ENCODE peak calls at places on chromosomes 11 and 22, in five cellular contexts. One of them, this sample, is unnamed.

GRCh38 chr11:12741671-12742216 is 67.5 kb downstream of the TEAD1 start:
- DNase-seq in epithelial cell of esophagus: no peak
- DNase-seq in naive thymus-derived CD8-positive, alpha-beta T cell: no peak
- DNase-seq in fibroblast of mammary gland: no peak
- DNase-seq in T-helper 17 cell: no peak
- DNase-seq in this sample: no peak

GRCh38 chr11:17313349-17314231 is 37.1 kb downstream of the NUCB2 start:
- DNase-seq in fibroblast of mammary gland: no peak
- DNase-seq in naive thymus-derived CD8-positive, alpha-beta T cell: no peak
- DNase-seq in T-helper 17 cell: no peak
- DNase-seq in epithelial cell of esophagus: no peak
- DNase-seq in this sample: no peak

GRCh38 chr11:76788661-76789442 is 5.7 kb downstream of the TSKU start:
- DNase-seq in naive thymus-derived CD8-positive, alpha-beta T cell: no peak
- DNase-seq in epithelial cell of esophagus: peak; percentile 94
- DNase-seq in T-helper 17 cell: no peak
- DNase-seq in fibroblast of mammary gland: no peak
- DNase-seq in this sample: no peak

GRCh38 chr22:33918676-33919590 is 1.3 kb downstream of the LARGE1 start:
- DNase-seq in epithelial cell of esophagus: peak; percentile 4
- DNase-seq in naive thymus-derived CD8-positive, alpha-beta T cell: no peak
- DNase-seq in T-helper 17 cell: no peak
- DNase-seq in fibroblast of mammary gland: peak; percentile 39
- DNase-seq in this sample: peak; percentile 12

GRCh38 chr11:10514210-10514609 is 26.8 kb downstream of the RNF141 start:
- DNase-seq in epithelial cell of esophagus: peak; percentile 30
- DNase-seq in fibroblast of mammary gland: peak; percentile 35
- DNase-seq in T-helper 17 cell: no peak
- DNase-seq in naive thymus-derived CD8-positive, alpha-beta T cell: no peak
- DNase-seq in this sample: no peak

GRCh38 chr22:41021655-41022454 is 70.5 kb upstream of the EP300 start:
- DNase-seq in T-helper 17 cell: peak; percentile 32
- DNase-seq in fibroblast of mammary gland: peak; percentile 44
- DNase-seq in epithelial cell of esophagus: peak; percentile 66
- DNase-seq in naive thymus-derived CD8-positive, alpha-beta T cell: peak; percentile 53
- DNase-seq in this sample: no peak

GRCh38 chr11:117426297-117426685 is 98.6 kb downstream of the CEP164 start:
- DNase-seq in T-helper 17 cell: peak; percentile 69
- DNase-seq in epithelial cell of esophagus: peak; percentile 49
- DNase-seq in fibroblast of mammary gland: peak; percentile 45
- DNase-seq in naive thymus-derived CD8-positive, alpha-beta T cell: peak; percentile 57
- DNase-seq in this sample: no peak

GRCh38 chr11:82960000-82960778 is 58.7 kb downstream of the DDIAS start:
- DNase-seq in epithelial cell of esophagus: no peak
- DNase-seq in naive thymus-derived CD8-positive, alpha-beta T cell: peak; percentile 89
- DNase-seq in T-helper 17 cell: peak; percentile 12
- DNase-seq in fibroblast of mammary gland: no peak
- DNase-seq in this sample: no peak

GRCh38 chr11:16191212-16191851 is 165.0 kb downstream of the SOX6 start:
- DNase-seq in naive thymus-derived CD8-positive, alpha-beta T cell: no peak
- DNase-seq in epithelial cell of esophagus: peak; percentile 3
- DNase-seq in T-helper 17 cell: no peak
- DNase-seq in fibroblast of mammary gland: no peak
- DNase-seq in this sample: no peak

GRCh38 chr11:77401486-77402217 is 72.2 kb downstream of the PAK1 start:
- DNase-seq in T-helper 17 cell: no peak
- DNase-seq in epithelial cell of esophagus: peak; percentile 70
- DNase-seq in naive thymus-derived CD8-positive, alpha-beta T cell: no peak
- DNase-seq in fibroblast of mammary gland: no peak
- DNase-seq in this sample: no peak

GRCh38 chr11:110133182-110133581 is 40.0 kb downstream of the ZC3H12C start:
- DNase-seq in naive thymus-derived CD8-positive, alpha-beta T cell: no peak
- DNase-seq in epithelial cell of esophagus: no peak
- DNase-seq in T-helper 17 cell: no peak
- DNase-seq in fibroblast of mammary gland: no peak
- DNase-seq in this sample: no peak

GRCh38 chr11:22392561-22392960 is 54.4 kb downstream of the SLC17A6 start:
- DNase-seq in naive thymus-derived CD8-positive, alpha-beta T cell: no peak
- DNase-seq in fibroblast of mammary gland: no peak
- DNase-seq in epithelial cell of esophagus: peak; percentile 4
- DNase-seq in T-helper 17 cell: no peak
- DNase-seq in this sample: no peak

GRCh38 chr11:28666632-28667031 is 558.4 kb downstream of the METTL15 start:
- DNase-seq in fibroblast of mammary gland: peak; percentile 79
- DNase-seq in T-helper 17 cell: no peak
- DNase-seq in naive thymus-derived CD8-positive, alpha-beta T cell: no peak
- DNase-seq in epithelial cell of esophagus: no peak
- DNase-seq in this sample: no peak

GRCh38 chr11:86636275-86636674 is 36.1 kb downstream of the ME3 start:
- DNase-seq in epithelial cell of esophagus: no peak
- DNase-seq in naive thymus-derived CD8-positive, alpha-beta T cell: no peak
- DNase-seq in T-helper 17 cell: no peak
- DNase-seq in fibroblast of mammary gland: no peak
- DNase-seq in this sample: no peak

GRCh38 chr11:9276571-9276970 is 11.4 kb upstream of the DENND5A start:
- DNase-seq in naive thymus-derived CD8-positive, alpha-beta T cell: no peak
- DNase-seq in fibroblast of mammary gland: no peak
- DNase-seq in T-helper 17 cell: no peak
- DNase-seq in epithelial cell of esophagus: peak; percentile 13
- DNase-seq in this sample: no peak

GRCh38 chr11:11178671-11179070 is 174.4 kb downstream of the CSNK2A3 start:
- DNase-seq in naive thymus-derived CD8-positive, alpha-beta T cell: no peak
- DNase-seq in T-helper 17 cell: no peak
- DNase-seq in epithelial cell of esophagus: peak; percentile 13
- DNase-seq in fibroblast of mammary gland: no peak
- DNase-seq in this sample: peak; percentile 32

GRCh38 chr11:98358551-98358950 is 662.2 kb upstream of the CNTN5 start:
- DNase-seq in naive thymus-derived CD8-positive, alpha-beta T cell: no peak
- DNase-seq in T-helper 17 cell: no peak
- DNase-seq in epithelial cell of esophagus: no peak
- DNase-seq in fibroblast of mammary gland: peak; percentile 3
- DNase-seq in this sample: no peak

GRCh38 chr11:122681731-122682130 is 26.2 kb downstream of the UBASH3B start:
- DNase-seq in naive thymus-derived CD8-positive, alpha-beta T cell: no peak
- DNase-seq in epithelial cell of esophagus: no peak
- DNase-seq in fibroblast of mammary gland: no peak
- DNase-seq in T-helper 17 cell: no peak
- DNase-seq in this sample: no peak

GRCh38 chr22:32957093-32957835 is 100.9 kb downstream of the SYN3 start:
- DNase-seq in T-helper 17 cell: no peak
- DNase-seq in epithelial cell of esophagus: peak; percentile 48
- DNase-seq in fibroblast of mammary gland: no peak
- DNase-seq in naive thymus-derived CD8-positive, alpha-beta T cell: no peak
- DNase-seq in this sample: no peak

GRCh38 chr11:117565709-117566108 is 231.3 kb downstream of the DSCAML1 start:
- DNase-seq in fibroblast of mammary gland: no peak
- DNase-seq in naive thymus-derived CD8-positive, alpha-beta T cell: no peak
- DNase-seq in epithelial cell of esophagus: no peak
- DNase-seq in T-helper 17 cell: no peak
- DNase-seq in this sample: no peak